ENCODE peak calls at places on chromosome 11, in four cellular contexts. J is CD4-positive, CD25-positive, alpha-beta regulatory T cell; A is AG04450; V is GM12865. M is an unnamed sample.

GRCh38 chr11:118028626-118029025 is 42.4 kb downstream of the IL10RA start:
- DNase-seq in J (no peak), A (no peak), V (no peak), M (no peak)

GRCh38 chr11:125941606-125942275 is 4.1 kb upstream of the VSIG10L2 start:
- DNase-seq in J (no peak), A (no peak), V (peak), M (no peak)

GRCh38 chr11:35179466-35180135 is 40.6 kb downstream of the CD44 start:
- DNase-seq in J (no peak), A (no peak), V (no peak), M (no peak)

GRCh38 chr11:74004694-74005615 is 3.9 kb downstream of the UCP3 start:
- DNase-seq in J (peak), A (no peak), V (peak), M (no peak)

GRCh38 chr11:78426845-78427244 is 9.2 kb upstream of the GAB2 start:
- DNase-seq in J (no peak), A (no peak), V (peak), M (no peak)

GRCh38 chr11:77201370-77201769 is 73.3 kb downstream of the MYO7A start:
- DNase-seq in J (no peak), A (no peak), V (no peak), M (no peak)

GRCh38 chr11:1829039-1829820 is 5.6 kb upstream of the SYT8 start:
- DNase-seq in J (no peak), A (no peak), V (no peak), M (peak)

GRCh38 chr11:119486691-119487259 is 63.8 kb upstream of the THY1 start:
- DNase-seq in J (no peak), A (no peak), V (no peak), M (no peak)

GRCh38 chr11:118152552-118153471 is at the start of gene SCN4B:
- DNase-seq in J (no peak), A (peak), V (no peak), M (no peak)

GRCh38 chr11:119509969-119510401 is 87.0 kb upstream of the THY1 start:
- DNase-seq in J (no peak), A (peak), V (peak), M (peak)

GRCh38 chr11:70838198-70838597 is 414.2 kb downstream of the SHANK2 start:
- DNase-seq in J (no peak), A (no peak), V (no peak), M (no peak)

GRCh38 chr11:29333993-29334780 is 682.6 kb downstream of the KCNA4 start:
- DNase-seq in J (no peak), A (peak), V (peak), M (no peak)

GRCh38 chr11:121964591-121964990 is 151.4 kb downstream of the BLID start:
- DNase-seq in J (no peak), A (no peak), V (no peak), M (no peak)

GRCh38 chr11:36048496-36049247 is 104.8 kb downstream of the LDLRAD3 start:
- DNase-seq in J (no peak), A (no peak), V (no peak), M (no peak)

GRCh38 chr11:11220786-11221185 is 132.3 kb downstream of the CSNK2A3 start:
- DNase-seq in J (no peak), A (no peak), V (no peak), M (no peak)

GRCh38 chr11:119615003-119615878 is 113.8 kb downstream of the NECTIN1 start:
- DNase-seq in J (no peak), A (peak), V (peak), M (peak)

GRCh38 chr11:7512525-7513209 is 1.1 kb upstream of the PPFIBP2 start:
- DNase-seq in J (no peak), A (no peak), V (peak), M (no peak)

GRCh38 chr11:102112654-102112926 is 2.3 kb downstream of the YAP1 start:
- DNase-seq in J (no peak), A (no peak), V (no peak), M (no peak)

GRCh38 chr11:102111011-102111786 is 952 bp downstream of the YAP1 start:
- DNase-seq in J (no peak), A (no peak), V (peak), M (no peak)

GRCh38 chr11:102109896-102110760 is at the start of gene YAP1:
- DNase-seq in J (peak), A (no peak), V (peak), M (no peak)

GRCh38 chr11:102111787-102112653 is 1.8 kb downstream of the YAP1 start:
- DNase-seq in J (no peak), A (no peak), V (peak), M (peak)

GRCh38 chr11:102110761-102111010 is 439 bp downstream of the YAP1 start:
- DNase-seq in J (no peak), A (no peak), V (no peak), M (no peak)
- H3K4me3 ChIP-seq in J (no peak), A (peak), V (no peak), M (peak)

GRCh38 chr11:13462311-13462927 is 603 bp downstream of the BTBD10 start:
- DNase-seq in J (peak), A (no peak), V (peak), M (no peak)

GRCh38 chr11:13465909-13466371 is 2.9 kb upstream of the BTBD10 start:
- DNase-seq in J (no peak), A (no peak), V (peak), M (no peak)

GRCh38 chr11:13463779-13464290 is 813 bp upstream of the BTBD10 start:
- DNase-seq in J (no peak), A (no peak), V (no peak), M (no peak)

GRCh38 chr11:13462928-13463778 is at the start of gene BTBD10:
- DNase-seq in J (peak), A (peak), V (peak), M (peak)

DNA sequence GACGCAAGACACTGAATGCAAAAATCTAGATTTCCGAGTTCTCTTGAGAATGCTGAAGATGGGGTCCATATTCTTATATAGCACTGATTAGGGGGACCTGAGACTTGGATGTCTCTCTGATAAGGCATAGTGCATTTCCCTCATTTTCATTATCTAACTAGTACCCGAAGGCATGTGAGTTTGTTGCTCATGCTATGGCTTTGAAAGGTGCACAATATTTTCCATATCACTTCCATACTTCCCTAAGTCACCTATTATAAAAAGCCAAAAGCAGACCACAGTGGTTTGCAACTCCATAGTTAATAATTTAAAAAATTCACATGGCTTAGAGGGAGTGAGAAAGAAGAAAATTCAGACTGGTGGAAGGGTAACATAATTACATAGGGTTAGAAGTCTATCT is 1.7 kb downstream of the BTBD10 start:
- DNase-seq in J (no peak), A (no peak), V (no peak), M (no peak)
- H3K4me3 ChIP-seq in J (peak), A (no peak), V (no peak), M (peak)

GRCh38 chr11:114619659-114620173 is 24.1 kb upstream of the NXPE4 start:
- DNase-seq in J (no peak), A (no peak), V (peak), M (no peak)
- H3K4me3 ChIP-seq in J (no peak), A (no peak), V (no peak), M (no peak)

GRCh38 chr11:26332572-26332915 is 614 bp downstream of the ANO3 start:
- DNase-seq in J (no peak), A (no peak), V (no peak), M (no peak)

GRCh38 chr11:26330255-26330654 is 1.7 kb upstream of the ANO3 start:
- DNase-seq in J (no peak), A (no peak), V (no peak), M (no peak)

GRCh38 chr11:26335903-26336302 is 4.0 kb downstream of the ANO3 start:
- DNase-seq in J (no peak), A (no peak), V (no peak), M (no peak)

GRCh38 chr11:26333906-26334305 is 2.0 kb downstream of the ANO3 start:
- DNase-seq in J (no peak), A (no peak), V (no peak), M (no peak)

GRCh38 chr11:26331911-26332571 is at the start of gene ANO3:
- DNase-seq in J (no peak), A (peak), V (peak), M (peak)
- H3K4me3 ChIP-seq in J (no peak), A (peak), V (no peak), M (peak)